ENCODE peak calls at places on chromosome 19, in five cellular contexts. E is A549, K is HepG2, M is GM12878, L is K562. Q is an unnamed sample.

GRCh38 chr19:22595918-22596341 is 38.2 kb upstream of the ZNF492 start:
- DNase-seq in E (no peak), K (no peak), M (no peak), L (peak; percentile 43), Q (no peak)

GRCh38 chr19:13823901-13824300 is 28.7 kb downstream of the ZSWIM4 start:
- DNase-seq in E (no peak), K (no peak), M (no peak), L (no peak), Q (no peak)

GRCh38 chr19:51327066-51327985 is 14.6 kb downstream of the VSIG10L start:
- DNase-seq in E (peak; percentile 88), K (peak; percentile 59), M (no peak), L (peak; percentile 95), Q (peak; percentile 30)

GRCh38 chr19:23787106-23787505 is 28.4 kb upstream of the ZNF681 start:
- DNase-seq in E (no peak), K (no peak), M (no peak), L (no peak), Q (no peak)

GRCh38 chr19:34428549-34429285 is 536 bp downstream of the UBA2 start:
- DNase-seq in E (peak; percentile 66), K (peak; percentile 2), M (no peak), L (peak; percentile 88), Q (peak; percentile 41)

GRCh38 chr19:34224996-34225658 is 29.2 kb upstream of the GARRE1 start:
- DNase-seq in E (no peak), K (no peak), M (no peak), L (no peak), Q (no peak)

GRCh38 chr19:31946491-31946890 is 398.9 kb upstream of the ZNF507 start:
- DNase-seq in E (no peak), K (no peak), M (no peak), L (no peak), Q (no peak)

GRCh38 chr19:49408816-49409440 is 14.3 kb downstream of the PTH2 start:
- DNase-seq in E (no peak), K (no peak), M (no peak), L (no peak), Q (no peak)

GRCh38 chr19:13920940-13921744 is 15.1 kb downstream of the CC2D1A start:
- DNase-seq in E (peak; percentile 28), K (peak; percentile 57), M (peak; percentile 25), L (peak; percentile 78), Q (peak; percentile 34)

GRCh38 chr19:49552749-49553148 is 24.9 kb downstream of the RCN3 start:
- DNase-seq in E (no peak), K (no peak), M (no peak), L (no peak), Q (no peak)

GRCh38 chr19:15250635-15250993 is 18.4 kb upstream of the EPHX3 start:
- DNase-seq in E (no peak), K (no peak), M (no peak), L (no peak), Q (no peak)

GRCh38 chr19:37309834-37310575 is 60.9 kb upstream of the ZNF527 start:
- DNase-seq in E (no peak), K (no peak), M (no peak), L (no peak), Q (no peak)

GRCh38 chr19:37872383-37872782 is 34.0 kb downstream of the WDR87 start:
- DNase-seq in E (no peak), K (no peak), M (no peak), L (no peak), Q (no peak)

GRCh38 chr19:37551123-37551993 is 43.2 kb downstream of the ZNF571 start:
- DNase-seq in E (no peak), K (no peak), M (no peak), L (peak; percentile 63), Q (peak; percentile 57)

GRCh38 chr19:35495107-35496064 is 5.1 kb upstream of the KRTDAP start:
- DNase-seq in E (peak; percentile 97), K (peak; percentile 54), M (no peak), L (peak; percentile 93), Q (peak; percentile 44)

GRCh38 chr19:38361633-38362075 is 12.7 kb upstream of the PSMD8 start:
- DNase-seq in E (peak; percentile 99), K (peak; percentile 66), M (no peak), L (peak; percentile 92), Q (peak; percentile 65)

GRCh38 chr19:43503501-43504425 is 783 bp downstream of the PHLDB3 start:
- DNase-seq in E (peak; percentile 95), K (peak; percentile 90), M (peak; percentile 78), L (peak; percentile 98), Q (peak; percentile 95)

GRCh38 chr19:33345163-33345562 is 28.3 kb upstream of the CEBPG start:
- DNase-seq in E (no peak), K (no peak), M (no peak), L (no peak), Q (no peak)

GRCh38 chr19:40831502-40832430 is 18.5 kb downstream of the CYP2A6 start:
- DNase-seq in E (peak; percentile 60), K (peak; percentile 96), M (no peak), L (no peak), Q (no peak)

GRCh38 chr19:17023805-17024204 is 2.8 kb downstream of the CPAMD8 start:
- DNase-seq in E (no peak), K (no peak), M (no peak), L (no peak), Q (no peak)

GRCh38 chr19:16828990-16829821 is at the start of gene SIN3B:
- DNase-seq in E (peak; percentile 60), K (peak; percentile 77), M (peak; percentile 81), L (peak; percentile 97), Q (peak; percentile 97)

GRCh38 chr19:51207747-51208146 is 17.1 kb upstream of the CD33 start:
- DNase-seq in E (no peak), K (no peak), M (no peak), L (no peak), Q (no peak)

GRCh38 chr19:42175952-42176648 is 41.4 kb downstream of the DEDD2 start:
- DNase-seq in E (peak; percentile 69), K (no peak), M (no peak), L (no peak), Q (peak; percentile 12)

GRCh38 chr19:13366529-13367143 is 139.6 kb downstream of the CACNA1A start:
- DNase-seq in E (peak; percentile 20), K (no peak), M (no peak), L (peak; percentile 51), Q (peak; percentile 28)

GRCh38 chr19:48135411-48135810 is 24.8 kb upstream of the PLA2G4C start:
- DNase-seq in E (peak; percentile 57), K (no peak), M (no peak), L (peak; percentile 27), Q (peak; percentile 17)

GRCh38 chr19:12953456-12954149 is 3.4 kb downstream of the GADD45GIP1 start:
- DNase-seq in E (no peak), K (no peak), M (no peak), L (peak; percentile 9), Q (no peak)

GRCh38 chr19:33676999-33677665 is 55.4 kb downstream of the CHST8 start:
- DNase-seq in E (no peak), K (no peak), M (no peak), L (no peak), Q (no peak)

GRCh38 chr19:13169769-13170168 is 19.6 kb downstream of the IER2 start:
- DNase-seq in E (peak; percentile 89), K (no peak), M (no peak), L (peak; percentile 39), Q (no peak)

DNA sequence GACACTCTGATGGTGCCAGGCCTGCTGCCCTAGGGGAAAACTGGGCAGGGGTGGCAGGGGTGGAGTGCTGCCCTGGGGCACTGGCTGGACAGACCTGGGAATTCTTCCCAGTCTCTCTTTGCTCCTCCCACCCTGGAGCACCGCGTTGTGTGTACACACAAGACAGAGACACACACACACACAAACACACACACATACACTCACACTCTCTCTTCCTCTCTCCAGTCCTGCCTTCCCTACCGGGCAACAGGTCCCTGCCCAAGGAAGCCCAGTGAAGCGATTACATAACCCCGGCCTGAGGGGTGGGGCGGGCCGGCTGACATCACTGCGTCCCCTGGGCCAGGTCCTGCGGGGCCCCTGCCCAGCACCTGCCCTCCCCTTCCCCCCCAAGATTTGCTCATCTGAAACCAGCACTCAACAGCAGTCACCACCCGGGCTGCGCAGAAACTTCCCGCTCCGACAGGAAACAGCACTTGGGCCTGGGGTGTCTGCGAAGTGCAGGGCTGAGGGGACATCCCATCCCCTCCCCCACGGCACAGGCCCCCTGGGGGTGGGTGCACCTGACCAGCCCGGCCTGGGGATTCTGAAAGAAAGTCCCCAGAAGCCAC is 1.2 kb downstream of the MKNK2 start:
- DNase-seq in E (no peak), K (peak; percentile 75), M (no peak), L (peak; percentile 59), Q (peak; percentile 56)
- H3K4me1 ChIP-seq in E (peaks cover 61% of the 10 kb centered on the region), K (peaks cover 66% of the 10 kb centered on the region), M (peaks cover 48% of the 10 kb centered on the region), L (peaks cover 22% of the 10 kb centered on the region), Q (peaks cover 29% of the 10 kb centered on the region)

DNA sequence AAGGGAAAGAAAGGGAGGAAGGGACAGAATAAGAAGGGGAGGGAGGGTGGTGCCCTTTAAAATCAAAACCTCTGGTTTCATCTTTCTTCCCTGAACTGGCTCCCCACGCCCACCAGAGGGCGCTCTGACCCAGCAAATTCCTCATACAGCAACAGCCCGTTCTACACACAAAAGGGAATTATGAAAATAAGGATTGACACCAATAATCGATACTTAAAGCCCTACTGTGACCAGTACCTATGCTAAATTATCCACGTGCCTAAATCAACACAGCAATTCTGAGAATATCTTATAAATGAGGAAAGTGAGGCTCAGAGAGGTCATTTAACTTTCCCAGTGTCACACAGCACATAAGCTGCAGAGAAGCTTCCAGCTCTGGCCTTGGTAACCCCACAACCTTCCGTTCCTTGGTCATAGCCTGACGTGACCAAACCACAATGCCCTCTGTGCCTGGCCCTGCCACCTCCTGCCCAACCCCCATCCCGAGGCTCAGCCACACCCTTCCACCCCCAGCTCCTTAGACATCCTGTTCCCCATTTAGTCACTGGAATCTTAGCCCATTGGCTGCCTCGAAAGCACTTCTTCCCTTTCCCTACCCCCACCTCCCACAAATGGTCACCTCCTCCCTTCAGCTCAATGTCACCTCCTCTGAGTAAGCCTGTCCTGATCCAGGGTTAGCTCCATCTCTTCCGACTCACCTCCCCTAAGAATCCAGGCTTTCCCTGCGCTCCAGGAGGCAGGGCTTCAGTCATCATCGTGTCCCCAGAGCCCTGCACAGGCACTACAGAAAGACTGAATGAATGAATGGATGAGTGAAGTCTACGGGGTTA is 34.2 kb upstream of the PNMA8B start:
- DNase-seq in E (peak; percentile 89), K (peak; percentile 46), M (no peak), L (peak; percentile 75), Q (peak; percentile 55)
- H3K4me3 ChIP-seq in E (no peak overlapping the region), K (no peak overlapping the region), M (no peak overlapping the region), L (no peak overlapping the region), Q (no peak overlapping the region)

GRCh38 chr19:18513868-18514267 is 8.0 kb downstream of the ELL start:
- DNase-seq in E (no peak), K (no peak), M (no peak), L (no peak), Q (no peak)
- TF ChIP-seq MYC in E (no peak), K (no peak), M (no peak), L (no peak), Q (no peak)

DNA sequence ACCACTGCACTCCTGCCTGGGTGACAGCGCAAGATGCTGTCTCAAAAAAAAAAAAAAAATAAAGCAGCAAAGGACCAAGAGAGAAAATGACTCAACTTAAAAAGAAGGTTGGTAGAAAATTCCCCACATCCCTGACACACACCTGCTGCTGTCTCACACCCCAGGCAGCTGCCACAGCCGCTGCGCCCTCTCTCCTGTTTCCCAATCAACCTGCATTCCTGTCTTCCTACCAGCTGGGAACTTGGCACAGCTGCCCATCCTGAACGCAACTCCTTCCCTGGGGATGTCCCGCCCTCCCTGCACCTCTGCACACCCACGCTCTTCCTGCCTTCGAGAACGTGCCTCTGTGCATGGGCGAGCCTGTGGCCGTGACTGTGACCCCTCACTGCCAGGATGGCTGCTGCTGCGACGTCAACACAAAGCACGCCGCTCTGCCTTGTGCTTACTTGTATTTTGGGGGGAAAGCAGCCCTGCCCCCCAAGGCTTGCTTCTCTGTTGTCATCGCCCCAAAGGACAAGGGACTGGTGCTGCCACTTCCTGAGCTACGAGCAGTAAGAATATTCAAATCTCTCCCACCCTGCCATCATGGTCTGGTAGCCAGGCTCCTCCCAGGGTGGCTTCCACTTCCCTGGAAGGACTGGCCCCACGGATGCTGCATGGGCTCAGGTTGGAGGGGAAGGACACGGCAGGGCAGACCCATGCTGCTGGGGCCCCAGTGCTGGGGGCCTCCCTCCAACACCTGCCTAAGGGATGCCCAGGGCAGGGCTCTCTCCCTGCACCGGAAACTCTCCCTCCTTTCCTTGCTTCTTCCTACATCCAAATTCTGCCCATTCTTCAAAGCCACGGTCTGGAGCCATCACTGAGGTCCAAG is 20.7 kb downstream of the SH3GL1 start:
- DNase-seq in E (peak; percentile 27), K (no peak), M (peak; percentile 69), L (no peak), Q (peak; percentile 38)
- H3K4me1 ChIP-seq in E (peaks cover 55% of the 10 kb centered on the region), K (peaks cover 35% of the 10 kb centered on the region), M (peaks cover 73% of the 10 kb centered on the region), L (peaks cover 58% of the 10 kb centered on the region), Q (peaks cover 45% of the 10 kb centered on the region)

Q was measured in endothelial cell of umbilical vein.